ENCODE peak calls at places on chromosome 4, in ten cellular contexts. V is A549, C is fibroblast of lung, X is breast epithelium, H is hepatocyte, U is mucosa of descending colon, W is heart left ventricle, R is stomach, F is heart right ventricle, K is kidney. E is an unnamed sample.
A peak's percentile ranks its signal among the peaks of the same experiment; 100 is the strongest.

GRCh38 chr4:41214158-41215146 is at the start of gene APBB2:
- DNase-seq in X (peak; percentile 91), C (peak; percentile 97), W (peak; percentile 96), R (peak; percentile 94), F (peak; percentile 95), H (peak; percentile 98), K (peak; percentile 98), U (peak; percentile 91), V (peak; percentile 86), E (no peak)

GRCh38 chr4:34676390-34676789 is 1567.9 kb downstream of the ARAP2 start:
- DNase-seq in R (no peak), F (no peak), W (no peak), U (no peak), V (no peak), K (no peak), X (no peak), C (no peak), H (no peak), E (no peak)

GRCh38 chr4:111842336-111842735 is 302.9 kb upstream of the FAM241A start:
- DNase-seq in X (no peak), U (no peak), K (no peak), C (no peak), H (no peak), V (no peak), W (no peak), F (no peak), R (no peak), E (no peak)

GRCh38 chr4:120801171-120801758 is 121.3 kb downstream of the PRDM5 start:
- DNase-seq in C (peak; percentile 44), F (peak; percentile 26), R (no peak), H (peak; percentile 41), U (no peak), X (no peak), K (no peak), W (peak; percentile 56), V (no peak), E (no peak)

GRCh38 chr4:2891294-2891693 is 47.6 kb downstream of the ADD1 start:
- DNase-seq in W (no peak), C (peak; percentile 73), K (peak; percentile 20), F (no peak), U (no peak), R (no peak), X (no peak), V (no peak), H (peak; percentile 40), E (no peak)

GRCh38 chr4:174209296-174209695 is 74.2 kb downstream of the FBXO8 start:
- DNase-seq in F (no peak), X (no peak), C (no peak), R (no peak), H (no peak), U (no peak), V (no peak), W (no peak), K (no peak), E (no peak)

GRCh38 chr4:110124721-110125120 is 73.7 kb downstream of the ELOVL6 start:
- DNase-seq in F (no peak), K (no peak), U (no peak), W (no peak), R (no peak), C (no peak), X (no peak), V (no peak), H (no peak), E (no peak)

GRCh38 chr4:29309050-29309449 is 1411.1 kb upstream of the PCDH7 start:
- DNase-seq in W (no peak), U (no peak), V (no peak), K (no peak), H (no peak), F (no peak), X (no peak), R (no peak), C (peak; percentile 58), E (no peak)

GRCh38 chr4:42078184-42078801 is 74.2 kb downstream of the BEND4 start:
- DNase-seq in C (no peak), H (no peak), W (no peak), U (no peak), X (no peak), R (no peak), F (no peak), V (no peak), K (no peak), E (no peak)

GRCh38 chr4:158170691-158171455 is 2.0 kb downstream of the GASK1B start:
- DNase-seq in F (peak; percentile 87), C (peak; percentile 34), V (no peak), X (peak; percentile 75), H (peak; percentile 81), K (peak; percentile 78), R (no peak), W (peak; percentile 85), U (peak; percentile 60), E (no peak)

DNA sequence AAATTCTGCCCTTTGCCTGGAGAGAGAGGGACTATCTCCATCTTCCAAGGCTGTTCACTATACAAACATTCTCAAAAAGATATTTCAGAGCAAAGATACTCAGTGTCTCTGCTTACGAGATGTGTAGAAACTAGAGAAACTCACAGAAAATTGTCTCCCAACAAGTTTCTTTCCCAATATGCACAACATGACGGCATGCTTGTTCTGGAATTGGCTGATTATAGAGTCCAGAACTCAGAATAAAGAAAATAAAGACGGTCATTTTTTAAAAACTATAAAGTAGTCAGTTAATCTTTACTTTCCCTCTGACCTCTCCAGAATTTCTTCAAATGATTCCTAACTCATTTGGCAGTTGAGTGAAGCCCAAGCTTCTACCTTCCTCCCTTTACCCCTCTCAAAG is 285.5 kb upstream of the KLF3 start:
- DNase-seq in U (no peak), H (no peak), C (no peak), K (no peak), X (no peak), V (no peak), F (no peak), W (no peak), R (no peak), E (no peak)
- H3K4me1 ChIP-seq in U (no peaks in the 10 kb centered on the region), H (peaks cover 9% of the 10 kb centered on the region), C (no peaks in the 10 kb centered on the region), K (peaks cover 11% of the 10 kb centered on the region), X (no peaks in the 10 kb centered on the region), V (no peaks in the 10 kb centered on the region), F (peaks cover 5% of the 10 kb centered on the region), W (no peaks in the 10 kb centered on the region), R (no peaks in the 10 kb centered on the region), E (no peaks in the 10 kb centered on the region)

GRCh38 chr4:67288964-67289363 is 256.3 kb downstream of the CENPC start:
- DNase-seq in R (no peak), W (no peak), K (no peak), F (no peak), U (no peak), X (no peak), H (peak; percentile 49), V (no peak), C (no peak), E (no peak)
- TF ChIP-seq CTCF in R (no peak), W (no peak), K (no peak), F (no peak), U (no peak), X (no peak), H (peak; percentile 46), V (no peak), C (no peak), E (no peak)

GRCh38 chr4:6281436-6282144 is 11.9 kb downstream of the WFS1 start:
- DNase-seq in U (no peak), X (no peak), H (no peak), C (no peak), V (no peak), R (no peak), F (peak; percentile 65), K (peak; percentile 65), W (peak; percentile 85), E (no peak)
- H3K4me1 ChIP-seq in U (peaks cover 20% of the 10 kb centered on the region), X (no peaks in the 10 kb centered on the region), H (peaks cover 27% of the 10 kb centered on the region), C (peaks cover 8% of the 10 kb centered on the region), V (no peaks in the 10 kb centered on the region), R (peaks cover 65% of the 10 kb centered on the region), F (peaks cover 44% of the 10 kb centered on the region), K (no peaks in the 10 kb centered on the region), W (peaks cover 70% of the 10 kb centered on the region), E (peaks cover 13% of the 10 kb centered on the region)

DNA sequence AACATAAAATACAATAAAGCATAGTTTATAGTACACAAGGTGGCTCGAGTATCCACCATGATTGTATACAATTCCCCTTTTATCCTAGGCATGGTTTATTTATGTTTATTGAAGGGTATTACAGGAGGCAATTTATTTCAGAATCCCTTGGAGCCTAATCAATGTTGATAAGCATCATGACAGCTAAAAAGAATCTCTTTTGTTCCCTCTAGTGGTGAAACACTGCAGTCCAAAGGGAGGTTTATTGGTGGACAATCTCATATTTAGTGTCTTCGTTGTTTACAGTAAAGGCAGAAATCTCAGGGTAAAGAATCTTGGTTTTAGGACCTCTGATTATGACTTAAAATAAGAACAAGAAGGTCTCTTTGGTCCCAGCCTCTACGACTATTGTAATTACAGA is 1712.5 kb downstream of the C4orf33 start:
- DNase-seq in F (no peak), H (no peak), R (no peak), K (no peak), W (no peak), X (no peak), C (peak; percentile 31), U (no peak), V (no peak), E (no peak)
- TF ChIP-seq CTCF in F (no peak), H (peak; percentile 57), R (no peak), K (no peak), W (no peak), X (peak; percentile 31), C (peak; percentile 32), U (no peak), V (peak; percentile 24), E (no peak)

GRCh38 chr4:31086771-31087330 is 366.7 kb downstream of the PCDH7 start:
- DNase-seq in R (no peak), U (no peak), F (no peak), K (no peak), V (no peak), H (no peak), W (no peak), X (no peak), C (peak; percentile 18), E (no peak)

GRCh38 chr4:31085736-31086135 is 365.6 kb downstream of the PCDH7 start:
- DNase-seq in R (no peak), K (no peak), V (no peak), U (no peak), X (no peak), F (no peak), H (no peak), C (no peak), W (no peak), E (no peak)

GRCh38 chr4:31089815-31090214 is 369.6 kb downstream of the PCDH7 start:
- DNase-seq in F (no peak), V (no peak), X (no peak), U (no peak), W (peak; percentile 73), K (no peak), H (peak; percentile 56), C (peak; percentile 75), R (peak; percentile 92), E (no peak)

GRCh38 chr4:31084806-31085416 is 364.7 kb downstream of the PCDH7 start:
- DNase-seq in C (no peak), K (no peak), R (no peak), X (no peak), W (no peak), F (no peak), V (no peak), U (no peak), H (no peak), E (no peak)

GRCh38 chr4:31088600-31089230 is 368.5 kb downstream of the PCDH7 start:
- DNase-seq in C (peak; percentile 90), U (no peak), H (no peak), X (no peak), V (no peak), W (no peak), K (no peak), R (no peak), F (no peak), E (no peak)
- H3K4me1 ChIP-seq in C (peaks cover 4% of the 10 kb centered on the region), U (no peaks in the 10 kb centered on the region), H (peaks cover 5% of the 10 kb centered on the region), X (no peaks in the 10 kb centered on the region), V (no peaks in the 10 kb centered on the region), W (peaks cover 10% of the 10 kb centered on the region), K (no peaks in the 10 kb centered on the region), R (peaks cover 51% of the 10 kb centered on the region), F (no peaks in the 10 kb centered on the region), E (no peaks in the 10 kb centered on the region)